ENCODE peak calls at places on chromosomes 13 and 19, in four cellular contexts. M is epithelial cell of prostate, R is mesenchymal stem cell, F is PC-9. C is an unnamed sample.

GRCh38 chr19:13665125-13665903 is 99.0 kb upstream of the MRI1 start:
- DNase-seq in M (no peak), R (no peak), F (no peak), C (no peak)

GRCh38 chr13:76225815-76226489 is 589.8 kb downstream of the LMO7 start:
- DNase-seq in F (no peak), R (peak), M (no peak), C (no peak)

GRCh38 chr19:57342582-57342981 is 8.5 kb upstream of the ZNF304 start:
- DNase-seq in R (no peak), M (no peak), F (no peak), C (no peak)

GRCh38 chr13:51222510-51223283 is 499 bp downstream of the FAM124A start:
- DNase-seq in F (no peak), M (no peak), R (peak), C (no peak)

GRCh38 chr19:23698711-23699520 is 11.9 kb upstream of the ZNF675 start:
- DNase-seq in F (no peak), M (no peak), R (no peak), C (no peak)

GRCh38 chr13:59319276-59319675 is 844.5 kb downstream of the DIAPH3 start:
- DNase-seq in M (no peak), R (no peak), F (no peak), C (no peak)

GRCh38 chr13:110073982-110074381 is 233.0 kb downstream of the COL4A1 start:
- DNase-seq in M (no peak), R (no peak), F (no peak), C (no peak)

GRCh38 chr13:94829201-94829600 is 116.9 kb upstream of the SOX21 start:
- DNase-seq in F (no peak), M (no peak), R (no peak), C (no peak)

GRCh38 chr13:79973533-79973963 is 367.4 kb downstream of the SPRY2 start:
- DNase-seq in F (no peak), M (no peak), R (no peak), C (peak)

GRCh38 chr19:32876919-32877285 is 7.3 kb upstream of the SLC7A9 start:
- DNase-seq in M (peak), R (peak), F (peak), C (no peak)

GRCh38 chr13:24085662-24086061 is 74.9 kb upstream of the SPATA13 start:
- DNase-seq in M (no peak), F (no peak), R (no peak), C (no peak)

GRCh38 chr13:113802761-113803160 is 43.7 kb downstream of the TMEM255B start:
- DNase-seq in F (no peak), M (no peak), R (no peak), C (peak)

GRCh38 chr13:50643055-50643454 is 200.4 kb downstream of the DLEU7 start:
- DNase-seq in M (no peak), F (no peak), R (no peak), C (no peak)

GRCh38 chr13:29934531-29935308 is 84.3 kb upstream of the UBL3 start:
- DNase-seq in R (no peak), F (no peak), M (no peak), C (no peak)

GRCh38 chr19:48842744-48843162 is 6.5 kb upstream of the HSD17B14 start:
- DNase-seq in F (peak), M (no peak), R (peak), C (no peak)

GRCh38 chr13:114132419-114133121 is at the start of gene RASA3:
- DNase-seq in M (no peak), F (peak), R (peak), C (peak)

GRCh38 chr19:40528078-40528477 is 48.6 kb upstream of the SHKBP1 start:
- DNase-seq in R (no peak), M (no peak), F (no peak), C (peak)

GRCh38 chr13:99690426-99691189 is 189.3 kb downstream of the TM9SF2 start:
- DNase-seq in R (no peak), F (no peak), M (no peak), C (no peak)

GRCh38 chr13:22945321-22946226 is 235.2 kb upstream of the SGCG start:
- DNase-seq in R (no peak), F (no peak), M (no peak), C (no peak)

GRCh38 chr19:49085020-49085867 is at the start of gene SNRNP70:
- DNase-seq in F (peak), R (peak), M (peak), C (peak)

GRCh38 chr13:28718538-28719226 is at the start of gene SLC46A3:
- DNase-seq in M (peak), R (peak), F (peak), C (peak)
- H3K27ac ChIP-seq in M (no peak), R (peak), F (no peak), C (peak)

GRCh38 chr13:48403929-48404328 is 9.0 kb downstream of the LPAR6 start:
- DNase-seq in R (no peak), F (no peak), M (no peak), C (no peak)

GRCh38 chr13:48401480-48401879 is 11.4 kb downstream of the LPAR6 start:
- DNase-seq in R (no peak), M (no peak), F (no peak), C (no peak)

GRCh38 chr13:48402325-48402962 is 10.5 kb downstream of the LPAR6 start:
- DNase-seq in F (no peak), R (no peak), M (no peak), C (no peak)

GRCh38 chr13:48404952-48405351 is 8.0 kb downstream of the LPAR6 start:
- DNase-seq in M (no peak), R (no peak), F (no peak), C (no peak)

GRCh38 chr13:48403151-48403631 is 9.7 kb downstream of the LPAR6 start:
- DNase-seq in M (no peak), R (peak), F (no peak), C (no peak)
- H3K27ac ChIP-seq in M (peak), R (no peak), F (no peak), C (peak)

DNA sequence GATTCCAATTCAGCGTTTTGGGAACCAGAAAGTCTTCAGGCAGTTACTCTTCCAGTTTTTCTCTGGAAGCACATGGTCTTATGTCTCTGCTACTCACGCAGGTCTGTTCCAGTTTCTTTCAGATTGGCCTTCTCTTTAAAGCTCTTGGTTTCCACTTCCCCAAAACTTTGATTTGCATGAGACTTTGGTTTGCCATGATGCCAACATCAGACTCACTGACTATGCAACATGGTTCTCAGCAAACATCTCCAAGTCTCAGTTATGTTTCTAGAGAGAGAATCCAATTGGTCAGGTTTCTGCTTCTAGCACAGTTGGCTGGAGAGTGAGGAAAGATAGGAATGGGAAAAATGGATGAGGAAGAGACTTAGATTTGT is 3.1 kb downstream of the AKAP11 start:
- DNase-seq in M (no peak), R (no peak), F (no peak), C (no peak)
- H3K27ac ChIP-seq in M (no peak), R (no peak), F (no peak), C (no peak)

GRCh38 chr13:45548281-45548680 is 67.3 kb downstream of the ERICH6B start:
- DNase-seq in R (no peak), F (no peak), M (no peak), C (no peak)

GRCh38 chr13:45544520-45544919 is 71.0 kb downstream of the ERICH6B start:
- DNase-seq in F (no peak), M (no peak), R (no peak), C (no peak)

GRCh38 chr13:45546410-45546765 is 69.2 kb downstream of the ERICH6B start:
- DNase-seq in F (no peak), R (no peak), M (no peak), C (no peak)

GRCh38 chr13:45542878-45543277 is 72.7 kb downstream of the ERICH6B start:
- DNase-seq in R (no peak), F (no peak), M (no peak), C (no peak)

DNA sequence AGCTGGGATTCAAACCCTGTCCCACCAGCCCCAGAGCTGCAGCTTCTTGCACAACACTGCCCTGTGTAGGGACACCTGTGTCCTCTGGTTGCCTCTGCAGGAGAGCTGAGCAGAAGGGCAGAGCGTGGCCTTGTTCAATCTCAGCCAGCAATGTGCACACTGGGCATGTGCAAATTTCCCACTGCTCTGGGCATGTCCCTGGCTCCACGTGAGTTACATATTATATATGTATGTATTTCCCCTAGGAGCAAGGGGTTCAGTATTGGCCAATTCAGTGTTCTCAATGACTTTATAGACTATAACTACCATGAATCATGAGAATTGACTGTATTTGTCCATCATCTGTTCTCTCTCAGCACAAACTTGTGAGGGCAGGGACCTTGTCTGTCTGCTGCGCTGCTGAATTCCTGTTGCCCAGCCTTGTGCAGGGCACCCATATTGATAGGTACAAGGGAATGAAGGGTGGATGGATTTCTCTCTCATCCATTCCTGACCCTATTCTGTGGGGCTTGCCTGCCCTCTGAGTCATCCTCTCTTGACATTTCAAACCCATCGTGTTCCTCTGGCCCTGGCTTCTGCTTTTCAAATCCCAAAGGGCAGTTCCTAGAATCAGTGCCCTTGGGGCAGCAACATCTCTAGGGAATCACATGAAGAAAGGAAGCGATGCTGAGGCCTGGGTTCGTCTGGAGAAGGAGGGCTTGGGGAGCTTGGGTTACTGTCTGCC is 69.7 kb downstream of the ERICH6B start:
- DNase-seq in F (no peak), R (no peak), M (no peak), C (no peak)
- H3K27ac ChIP-seq in F (no peak), R (no peak), M (no peak), C (no peak)

GRCh38 chr13:26019881-26020535 is 31.8 kb downstream of the SHISA2 start:
- DNase-seq in M (peak), F (no peak), R (peak), C (no peak)

GRCh38 chr13:26022538-26023292 is 29.1 kb downstream of the SHISA2 start:
- DNase-seq in R (peak), F (peak), M (peak), C (peak)

GRCh38 chr13:26020536-26021290 is 31.1 kb downstream of the SHISA2 start:
- DNase-seq in R (no peak), M (no peak), F (no peak), C (no peak)

GRCh38 chr13:26021516-26021915 is 30.3 kb downstream of the SHISA2 start:
- DNase-seq in M (peak), R (no peak), F (no peak), C (no peak)

DNA sequence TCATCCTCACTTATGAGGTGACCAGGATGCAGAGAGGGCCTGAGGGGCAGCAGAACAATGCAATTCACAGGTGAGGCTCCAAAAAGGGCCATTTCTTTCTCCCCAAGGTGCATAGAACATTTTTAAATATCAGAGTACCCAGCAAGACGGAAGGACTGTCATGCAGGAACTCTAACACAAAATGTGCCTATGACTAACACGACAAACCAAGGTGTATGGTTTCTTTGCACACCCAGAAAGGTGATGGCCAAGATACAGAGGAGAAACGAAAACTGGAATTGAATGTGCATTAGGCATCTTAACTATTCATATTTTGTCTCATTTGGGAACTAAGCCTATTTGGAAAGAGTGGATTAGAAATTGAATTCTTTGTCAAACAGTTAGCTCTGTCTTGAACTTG is 29.9 kb downstream of the SHISA2 start:
- DNase-seq in F (no peak), R (no peak), M (no peak), C (no peak)
- H3K27ac ChIP-seq in F (peak), R (peak), M (peak), C (no peak)

DNA sequence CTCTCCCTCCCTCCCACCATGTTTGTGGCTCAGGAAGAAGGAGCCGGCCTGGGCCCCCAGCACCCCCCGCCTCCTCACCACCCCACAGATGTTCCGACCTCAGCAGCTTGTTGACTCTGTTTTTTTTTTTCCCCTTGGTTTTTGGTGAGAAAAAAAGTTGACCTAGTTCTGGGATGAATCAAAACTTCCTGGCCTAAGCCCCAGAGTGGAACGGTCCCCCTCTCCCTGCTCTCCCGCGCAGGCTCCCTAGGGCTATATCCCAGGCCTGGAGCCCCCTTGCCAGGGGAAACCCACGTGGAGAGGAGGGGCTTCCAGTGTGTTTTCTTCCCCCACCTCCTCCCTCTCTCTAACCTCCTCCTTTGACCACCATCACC is 4.0 kb downstream of the COL5A3 start:
- DNase-seq in M (no peak), F (no peak), R (peak), C (no peak)
- H3K27ac ChIP-seq in M (no peak), F (no peak), R (no peak), C (no peak)

GRCh38 chr19:55341191-55342043 is 1.7 kb downstream of the KMT5C start:
- DNase-seq in F (peak), R (peak), M (no peak), C (peak)
- H3K27ac ChIP-seq in F (no peak), R (no peak), M (peak), C (no peak)

GRCh38 chr19:41795031-41795461 is 1.3 kb upstream of the CEACAM3 start:
- DNase-seq in M (no peak), F (peak), R (peak), C (no peak)
- H3K27ac ChIP-seq in M (no peak), F (no peak), R (no peak), C (no peak)

DNA sequence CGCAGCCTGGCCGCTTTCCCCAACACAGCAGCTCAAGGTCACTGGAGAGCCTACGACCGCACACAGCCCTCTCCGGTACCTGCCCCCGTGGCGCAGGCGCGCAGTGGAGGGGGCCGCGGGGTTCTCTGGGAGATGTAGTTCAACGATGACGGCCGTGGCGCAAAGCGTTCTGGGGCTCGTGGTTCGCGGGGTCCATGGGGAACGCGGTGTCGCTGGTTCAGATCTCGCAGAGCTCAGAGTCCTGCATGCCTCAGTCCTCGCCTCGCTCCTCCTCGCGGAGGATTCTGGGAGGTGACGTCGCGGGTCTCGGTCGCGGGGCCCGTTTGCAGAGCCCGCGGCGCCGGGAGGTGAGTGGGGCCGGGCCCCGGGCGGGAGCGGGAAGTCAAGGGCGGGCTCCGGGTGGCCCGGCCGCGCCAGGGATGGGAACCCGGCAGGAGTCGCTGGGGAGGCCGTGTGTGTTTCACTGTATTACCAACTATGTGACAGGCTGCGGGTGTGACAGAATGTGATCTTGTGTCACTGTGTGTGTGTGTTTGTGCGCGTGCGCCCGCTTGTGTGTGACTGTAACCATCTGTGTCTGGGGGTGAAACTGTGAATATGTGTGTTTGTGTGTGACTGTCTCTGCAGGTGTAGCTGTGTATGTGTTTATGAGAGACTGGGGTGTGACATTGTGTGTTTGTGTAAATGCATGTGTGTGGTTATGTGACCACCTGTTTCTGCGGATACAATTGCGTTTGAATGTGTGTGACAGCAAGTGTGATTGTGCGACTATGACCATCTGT is at the start of gene ZNF527:
- DNase-seq in F (peak), M (peak), R (peak), C (peak)
- H3K27ac ChIP-seq in F (no peak), M (peak), R (peak), C (peak)

DNA sequence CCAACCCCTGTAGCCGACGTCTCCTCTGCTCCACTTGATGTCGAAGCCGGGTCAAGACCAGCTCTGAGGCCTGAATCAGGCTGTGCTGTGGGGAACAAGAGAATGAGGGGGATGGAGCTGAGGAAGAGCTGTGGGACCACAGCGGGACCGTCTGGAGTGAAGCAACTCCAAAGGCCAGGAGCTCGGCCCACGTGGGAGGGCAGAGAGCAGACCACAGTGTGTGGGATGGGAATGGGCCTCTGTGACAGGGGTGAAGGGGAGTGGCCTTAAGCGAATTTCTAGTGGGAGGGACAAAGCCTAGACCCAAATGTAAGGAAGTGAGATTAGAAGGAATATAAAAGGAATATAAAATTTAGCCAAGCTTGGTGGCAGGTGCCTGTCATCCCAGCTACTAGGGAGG is 3.8 kb upstream of the SLC8A2 start:
- DNase-seq in R (no peak), F (no peak), M (no peak), C (no peak)
- H3K27ac ChIP-seq in R (no peak), F (no peak), M (no peak), C (no peak)

C was measured in kidney.